ENCODE peak calls at places on chromosomes 3 and 15, in four cellular contexts. K, R, M and Q are unnamed samples.

GRCh38 chr3:170469151-170470062 is 50.7 kb downstream of the CLDN11 start:
- DNase-seq in R (peak; percentile 86), K (no peak), M (peak; percentile 27), Q (no peak)

GRCh38 chr3:38003371-38003816 is 12.8 kb downstream of the VILL start:
- DNase-seq in K (peak; percentile 33), M (peak; percentile 85), R (no peak), Q (peak; percentile 55)

GRCh38 chr3:178289544-178290160 is 246.6 kb upstream of the KCNMB2 start:
- DNase-seq in M (no peak), K (no peak), R (no peak), Q (no peak)

GRCh38 chr3:127005864-127006500 is 23.1 kb downstream of the PLXNA1 start:
- DNase-seq in R (no peak), M (no peak), K (no peak), Q (no peak)

GRCh38 chr3:122488262-122488973 is 26.3 kb downstream of the KPNA1 start:
- DNase-seq in K (no peak), R (no peak), M (no peak), Q (no peak)

GRCh38 chr15:31605467-31605931 is 278.9 kb downstream of the KLF13 start:
- DNase-seq in K (no peak), M (peak; percentile 33), R (no peak), Q (no peak)

GRCh38 chr3:71172951-71173350 is 410.6 kb downstream of the FOXP1 start:
- DNase-seq in K (no peak), M (no peak), R (no peak), Q (no peak)

GRCh38 chr3:48222616-48223513 is at the start of gene CAMP:
- DNase-seq in R (no peak), M (no peak), K (no peak), Q (no peak)

GRCh38 chr15:77542491-77543001 is 90.2 kb downstream of the LINGO1 start:
- DNase-seq in M (no peak), K (no peak), R (no peak), Q (no peak)

GRCh38 chr3:141360888-141361598 is 7.3 kb upstream of the ZBTB38 start:
- DNase-seq in M (no peak), R (peak; percentile 79), K (peak; percentile 34), Q (no peak)